ENCODE peak calls at places on chromosomes 11 and 22, in five cellular contexts. One of them, this sample, is unnamed. For H3K9me3, the result is how much of the 10 kb centered on the place peaks cover.

GRCh38 chr11:75013051-75013450 is 24.3 kb downstream of the NEU3 start:
- DNase-seq in SJSA1: no peak
- DNase-seq in neuronal stem cell: no peak
- DNase-seq in WERI-Rb-1: no peak
- DNase-seq in SJCRH30: no peak
- DNase-seq in this sample: no peak

GRCh38 chr22:22877523-22878210 is 9.9 kb upstream of the IGLL5 start:
- DNase-seq in SJSA1: peak
- DNase-seq in neuronal stem cell: peak
- DNase-seq in WERI-Rb-1: peak
- DNase-seq in SJCRH30: no peak
- DNase-seq in this sample: peak

GRCh38 chr11:69352715-69353325 is 58.9 kb downstream of the MYEOV start:
- DNase-seq in SJSA1: peak
- DNase-seq in neuronal stem cell: no peak
- DNase-seq in WERI-Rb-1: no peak
- DNase-seq in SJCRH30: peak
- DNase-seq in this sample: no peak

GRCh38 chr22:40324468-40325305 is 21.6 kb upstream of the ADSL start:
- DNase-seq in SJSA1: no peak
- DNase-seq in neuronal stem cell: no peak
- DNase-seq in WERI-Rb-1: no peak
- DNase-seq in SJCRH30: no peak
- DNase-seq in this sample: peak

GRCh38 chr11:7657306-7658025 is 15.8 kb downstream of the CYB5R2 start:
- DNase-seq in SJSA1: peak
- DNase-seq in neuronal stem cell: peak
- DNase-seq in WERI-Rb-1: peak
- DNase-seq in SJCRH30: peak
- DNase-seq in this sample: no peak

GRCh38 chr11:64342869-64343739 is 3.1 kb downstream of the CCDC88B start:
- DNase-seq in SJSA1: no peak
- DNase-seq in neuronal stem cell: no peak
- DNase-seq in WERI-Rb-1: peak
- DNase-seq in SJCRH30: no peak
- DNase-seq in this sample: no peak

GRCh38 chr11:72042059-72042425 is 38.3 kb downstream of the NUMA1 start:
- DNase-seq in SJSA1: no peak
- DNase-seq in neuronal stem cell: no peak
- DNase-seq in WERI-Rb-1: no peak
- DNase-seq in SJCRH30: no peak
- DNase-seq in this sample: no peak

GRCh38 chr11:99781074-99781473 is 760.3 kb downstream of the CNTN5 start:
- DNase-seq in SJSA1: no peak
- DNase-seq in neuronal stem cell: no peak
- DNase-seq in WERI-Rb-1: no peak
- DNase-seq in SJCRH30: no peak
- DNase-seq in this sample: no peak

GRCh38 chr22:45548991-45549736 is 46.5 kb downstream of the FBLN1 start:
- DNase-seq in SJSA1: peak
- DNase-seq in neuronal stem cell: no peak
- DNase-seq in WERI-Rb-1: no peak
- DNase-seq in SJCRH30: no peak
- DNase-seq in this sample: no peak

GRCh38 chr11:132961453-132961852 is 570.8 kb downstream of the OPCML start:
- DNase-seq in SJSA1: no peak
- DNase-seq in neuronal stem cell: no peak
- DNase-seq in WERI-Rb-1: no peak
- DNase-seq in SJCRH30: no peak
- DNase-seq in this sample: no peak

GRCh38 chr11:63490551-63491239 is at the start of gene PLAAT5:
- DNase-seq in SJSA1: no peak
- DNase-seq in neuronal stem cell: peak
- DNase-seq in WERI-Rb-1: no peak
- DNase-seq in SJCRH30: no peak
- DNase-seq in this sample: no peak

GRCh38 chr11:113906515-113906914 is 1.9 kb downstream of the HTR3B start:
- DNase-seq in SJSA1: no peak
- DNase-seq in neuronal stem cell: no peak
- DNase-seq in WERI-Rb-1: no peak
- DNase-seq in SJCRH30: no peak
- DNase-seq in this sample: no peak

GRCh38 chr11:69131644-69132300 is 24.0 kb upstream of the SMIM38 start:
- DNase-seq in SJSA1: peak
- DNase-seq in neuronal stem cell: peak
- DNase-seq in WERI-Rb-1: peak
- DNase-seq in SJCRH30: peak
- DNase-seq in this sample: no peak

GRCh38 chr11:29282088-29282487 is 734.7 kb downstream of the KCNA4 start:
- DNase-seq in SJSA1: peak
- DNase-seq in neuronal stem cell: no peak
- DNase-seq in WERI-Rb-1: no peak
- DNase-seq in SJCRH30: peak
- DNase-seq in this sample: no peak

GRCh38 chr11:45233804-45234170 is 52.4 kb downstream of the SYT13 start:
- DNase-seq in SJSA1: no peak
- DNase-seq in neuronal stem cell: no peak
- DNase-seq in WERI-Rb-1: no peak
- DNase-seq in SJCRH30: no peak
- DNase-seq in this sample: no peak

GRCh38 chr11:102252339-102252891 is 64.9 kb upstream of the BIRC3 start:
- DNase-seq in SJSA1: no peak
- DNase-seq in neuronal stem cell: no peak
- DNase-seq in WERI-Rb-1: no peak
- DNase-seq in SJCRH30: no peak
- DNase-seq in this sample: no peak

GRCh38 chr11:76025068-76025467 is 181.2 kb downstream of the WNT11 start:
- DNase-seq in SJSA1: peak
- DNase-seq in neuronal stem cell: no peak
- DNase-seq in WERI-Rb-1: no peak
- DNase-seq in SJCRH30: no peak
- DNase-seq in this sample: no peak

GRCh38 chr22:19828035-19828401 is 26.7 kb downstream of the GNB1L start:
- DNase-seq in SJSA1: no peak
- DNase-seq in neuronal stem cell: no peak
- DNase-seq in WERI-Rb-1: no peak
- DNase-seq in SJCRH30: no peak
- DNase-seq in this sample: no peak

GRCh38 chr22:22392131-22392530 is 116.4 kb downstream of the ZNF280B start:
- DNase-seq in SJSA1: no peak
- DNase-seq in neuronal stem cell: no peak
- DNase-seq in WERI-Rb-1: no peak
- DNase-seq in SJCRH30: no peak
- DNase-seq in this sample: no peak

GRCh38 chr11:82775736-82776346 is 42.2 kb upstream of the FAM181B start:
- DNase-seq in SJSA1: peak
- DNase-seq in neuronal stem cell: no peak
- DNase-seq in WERI-Rb-1: peak
- DNase-seq in SJCRH30: peak
- DNase-seq in this sample: no peak

GRCh38 chr11:128208329-128209220 is 378.8 kb downstream of the ETS1 start:
- DNase-seq in SJSA1: peak
- DNase-seq in neuronal stem cell: no peak
- DNase-seq in WERI-Rb-1: no peak
- DNase-seq in SJCRH30: no peak
- DNase-seq in this sample: no peak

GRCh38 chr22:45105281-45105700 is 58.4 kb upstream of the NUP50 start:
- DNase-seq in SJSA1: peak
- DNase-seq in neuronal stem cell: no peak
- DNase-seq in WERI-Rb-1: no peak
- DNase-seq in SJCRH30: no peak
- DNase-seq in this sample: no peak

GRCh38 chr11:59801981-59802638 is 8.5 kb downstream of the MRPL16 start:
- DNase-seq in SJSA1: peak
- DNase-seq in neuronal stem cell: peak
- DNase-seq in WERI-Rb-1: peak
- DNase-seq in SJCRH30: no peak
- DNase-seq in this sample: no peak

GRCh38 chr22:30416403-30416802 is 9.2 kb upstream of the MTFP1 start:
- DNase-seq in SJSA1: no peak
- DNase-seq in neuronal stem cell: no peak
- DNase-seq in WERI-Rb-1: no peak
- DNase-seq in SJCRH30: no peak
- DNase-seq in this sample: no peak

GRCh38 chr11:88231894-88232482 is 56.7 kb upstream of the RAB38 start:
- DNase-seq in SJSA1: peak
- DNase-seq in neuronal stem cell: peak
- DNase-seq in WERI-Rb-1: peak
- DNase-seq in SJCRH30: no peak
- DNase-seq in this sample: peak

DNA sequence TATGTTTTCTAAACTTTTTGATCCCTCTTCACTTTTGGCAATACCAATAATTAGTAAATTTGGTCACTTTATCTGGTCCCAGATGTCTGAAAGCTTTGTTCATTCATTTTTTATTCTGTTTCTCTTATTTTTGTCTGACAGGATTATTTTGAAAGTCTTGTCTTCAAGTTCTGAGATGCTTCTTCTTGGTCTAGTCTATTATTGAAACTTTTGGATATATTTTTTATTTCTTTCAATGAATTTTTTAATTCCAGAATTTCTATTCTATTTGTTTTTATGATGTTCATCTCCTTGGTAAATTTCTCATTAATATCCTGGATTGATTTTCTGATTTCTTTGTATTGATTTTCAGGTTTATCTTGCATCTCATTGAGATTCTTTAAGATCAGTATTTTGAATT is 54.1 kb upstream of the RAB38 start:
- DNase-seq in SJSA1: no peak
- DNase-seq in neuronal stem cell: no peak
- DNase-seq in WERI-Rb-1: no peak
- DNase-seq in SJCRH30: no peak
- DNase-seq in this sample: no peak
- H3K9me3 ChIP-seq in SJSA1: under half
- H3K9me3 ChIP-seq in neuronal stem cell: under half
- H3K9me3 ChIP-seq in WERI-Rb-1: under half
- H3K9me3 ChIP-seq in SJCRH30: under half
- H3K9me3 ChIP-seq in this sample: under half

DNA sequence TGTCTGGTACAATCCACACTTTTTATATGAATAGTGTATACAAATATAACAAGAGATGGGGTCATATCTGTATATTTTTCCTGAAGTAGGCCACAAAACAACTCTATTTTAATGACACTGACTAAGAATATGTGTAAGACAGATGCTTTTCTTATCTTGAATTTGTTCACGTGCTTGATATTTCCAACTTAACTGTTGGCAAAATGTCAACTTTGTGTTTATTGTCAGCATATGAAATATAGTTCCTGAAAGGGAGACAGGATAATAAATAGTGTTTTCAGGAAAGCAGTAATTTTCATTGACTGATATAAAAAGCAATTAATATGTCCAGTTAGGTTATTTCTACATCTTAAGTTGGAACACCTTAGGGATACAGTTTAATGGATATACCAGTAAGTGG is 27.8 kb downstream of the NOX4 start:
- DNase-seq in SJSA1: no peak
- DNase-seq in neuronal stem cell: no peak
- DNase-seq in WERI-Rb-1: no peak
- DNase-seq in SJCRH30: no peak
- DNase-seq in this sample: no peak
- H3K9me3 ChIP-seq in SJSA1: under half
- H3K9me3 ChIP-seq in neuronal stem cell: under half
- H3K9me3 ChIP-seq in WERI-Rb-1: under half
- H3K9me3 ChIP-seq in SJCRH30: under half
- H3K9me3 ChIP-seq in this sample: under half

DNA sequence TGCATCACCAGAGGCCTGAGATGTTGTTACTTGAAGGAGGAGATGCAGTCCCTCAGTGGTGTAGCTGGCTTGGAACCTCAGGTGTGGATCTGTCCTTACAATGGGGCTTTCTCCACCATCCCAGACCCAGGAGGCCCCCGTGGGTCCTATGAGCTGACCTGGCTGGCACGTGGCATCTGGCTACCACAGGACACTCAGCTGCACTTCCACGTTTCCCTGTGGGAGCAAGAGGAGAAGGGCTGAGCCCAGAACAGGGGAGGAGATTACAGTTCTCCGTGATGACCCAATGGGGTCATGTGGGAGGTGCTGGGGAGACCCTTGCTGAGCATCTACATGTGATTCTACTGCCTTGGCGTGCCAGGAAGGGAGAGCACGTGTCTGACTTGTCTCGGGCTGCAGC is 1448.4 kb downstream of the TBC1D22A start:
- DNase-seq in SJSA1: no peak
- DNase-seq in neuronal stem cell: no peak
- DNase-seq in WERI-Rb-1: no peak
- DNase-seq in SJCRH30: no peak
- DNase-seq in this sample: no peak
- H3K9me3 ChIP-seq in SJSA1: under half
- H3K9me3 ChIP-seq in neuronal stem cell: under half
- H3K9me3 ChIP-seq in WERI-Rb-1: under half
- H3K9me3 ChIP-seq in SJCRH30: under half
- H3K9me3 ChIP-seq in this sample: under half

DNA sequence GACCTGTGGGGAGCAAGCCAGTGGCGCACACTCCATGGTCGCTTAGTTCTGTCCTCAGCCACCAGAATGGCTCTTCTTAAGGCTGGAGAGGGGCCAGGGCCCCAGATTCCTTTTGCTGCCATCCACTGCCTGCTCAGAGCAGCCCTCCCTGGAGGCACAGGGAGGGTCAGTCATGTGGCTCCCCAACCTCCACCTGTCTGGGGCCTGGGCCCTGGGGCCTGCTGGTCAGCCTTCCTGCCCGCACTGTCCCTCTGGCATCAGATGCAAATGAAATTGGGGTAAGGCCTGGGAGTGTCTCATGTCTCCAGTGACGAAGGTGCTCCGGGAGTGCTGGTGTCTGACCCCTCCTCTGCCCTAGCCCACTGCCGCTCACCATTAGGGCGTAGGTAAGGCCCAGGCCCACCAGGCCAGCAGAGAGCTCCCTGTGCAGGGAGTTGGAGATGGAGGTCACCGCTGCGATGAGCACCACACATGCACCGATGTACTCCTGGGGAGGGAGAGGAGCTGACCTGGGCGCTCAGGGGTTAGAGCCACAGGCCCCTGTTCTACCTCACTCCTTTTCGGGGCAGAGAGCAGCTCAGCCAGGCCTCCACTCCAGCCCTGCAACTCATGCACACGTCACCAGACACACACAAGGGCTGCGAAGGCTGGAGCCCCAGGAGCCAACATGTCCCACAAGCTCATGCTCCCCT is 9.0 kb upstream of the KCNJ11 start:
- DNase-seq in SJSA1: no peak
- DNase-seq in neuronal stem cell: no peak
- DNase-seq in WERI-Rb-1: no peak
- DNase-seq in SJCRH30: no peak
- DNase-seq in this sample: no peak
- H3K9me3 ChIP-seq in SJSA1: under half
- H3K9me3 ChIP-seq in neuronal stem cell: under half
- H3K9me3 ChIP-seq in WERI-Rb-1: under half
- H3K9me3 ChIP-seq in SJCRH30: under half
- H3K9me3 ChIP-seq in this sample: under half

GRCh38 chr22:47299879-47300697 is 537.6 kb downstream of the TBC1D22A start:
- DNase-seq in SJSA1: no peak
- DNase-seq in neuronal stem cell: no peak
- DNase-seq in WERI-Rb-1: no peak
- DNase-seq in SJCRH30: no peak
- DNase-seq in this sample: no peak
- H3K9me3 ChIP-seq in SJSA1: under half
- H3K9me3 ChIP-seq in neuronal stem cell: half or more
- H3K9me3 ChIP-seq in WERI-Rb-1: under half
- H3K9me3 ChIP-seq in SJCRH30: under half
- H3K9me3 ChIP-seq in this sample: under half

GRCh38 chr22:46620588-46621242 is 529 bp downstream of the GRAMD4 start:
- DNase-seq in SJSA1: no peak
- DNase-seq in neuronal stem cell: no peak
- DNase-seq in WERI-Rb-1: no peak
- DNase-seq in SJCRH30: no peak
- DNase-seq in this sample: no peak
- H3K9me3 ChIP-seq in SJSA1: under half
- H3K9me3 ChIP-seq in neuronal stem cell: under half
- H3K9me3 ChIP-seq in WERI-Rb-1: under half
- H3K9me3 ChIP-seq in SJCRH30: under half
- H3K9me3 ChIP-seq in this sample: under half